ENCODE peak calls at places on chromosome 20, in six cellular contexts. H is kidney glomerular epithelial cell, J is tibial artery, T is HCEC 1CT, W is NCI-H748 treated with DMSO at 0.1 percent for 48 hours, C is T-helper 2 cell. Q is an unnamed sample.

GRCh38 chr20:44070139-44070900 is 116.7 kb downstream of the JPH2 start:
- DNase-seq in J (peak), C (peak), W (no peak), T (no peak), H (no peak), Q (peak)

GRCh38 chr20:13700761-13701160 is 62.0 kb upstream of the TASP1 start:
- DNase-seq in H (no peak), C (no peak), W (no peak), T (no peak), J (no peak), Q (no peak)

GRCh38 chr20:32806356-32806755 is 13.4 kb upstream of the MAPRE1 start:
- DNase-seq in J (no peak), T (no peak), W (no peak), C (no peak), H (no peak), Q (no peak)

GRCh38 chr20:25239387-25240370 is 8.2 kb upstream of the PYGB start:
- DNase-seq in J (no peak), H (peak), C (no peak), T (no peak), W (no peak), Q (no peak)

GRCh38 chr20:1189827-1190226 is 5.0 kb upstream of the TMEM74B start:
- DNase-seq in H (no peak), C (no peak), J (no peak), W (no peak), T (no peak), Q (no peak)

GRCh38 chr20:53162251-53162835 is 190.2 kb downstream of the TSHZ2 start:
- DNase-seq in W (peak), H (peak), T (no peak), J (peak), C (no peak), Q (no peak)

GRCh38 chr20:31494131-31494530 is 19.0 kb downstream of the REM1 start:
- DNase-seq in C (no peak), H (no peak), W (no peak), T (peak), J (no peak), Q (no peak)

GRCh38 chr20:23090147-23090546 is 4.0 kb upstream of the CD93 start:
- DNase-seq in J (no peak), H (no peak), W (no peak), T (no peak), C (no peak), Q (no peak)

GRCh38 chr20:24478584-24478983 is 9.2 kb downstream of the SYNDIG1 start:
- DNase-seq in W (no peak), T (no peak), C (no peak), H (no peak), J (no peak), Q (no peak)

GRCh38 chr20:47809561-47809960 is 24.3 kb upstream of the SULF2 start:
- DNase-seq in W (no peak), T (no peak), C (no peak), H (no peak), J (no peak), Q (no peak)

GRCh38 chr20:52943185-52943841 is 28.8 kb upstream of the TSHZ2 start:
- DNase-seq in W (no peak), C (no peak), J (no peak), H (peak), T (no peak), Q (no peak)

GRCh38 chr20:45752747-45753146 is 30.6 kb downstream of the SPINT4 start:
- DNase-seq in C (no peak), H (no peak), T (no peak), W (no peak), J (no peak), Q (peak)

GRCh38 chr20:16488086-16488485 is 85.2 kb downstream of the KIF16B start:
- DNase-seq in C (no peak), T (no peak), J (no peak), W (no peak), H (no peak), Q (no peak)

GRCh38 chr20:35743693-35744491 is 1.8 kb upstream of the RBM39 start:
- DNase-seq in T (no peak), W (no peak), H (no peak), C (no peak), J (no peak), Q (no peak)

GRCh38 chr20:17609978-17610377 is 40.1 kb downstream of the DSTN start:
- DNase-seq in J (peak), T (no peak), H (no peak), C (no peak), W (no peak), Q (no peak)

GRCh38 chr20:51132286-51132810 is 109.4 kb upstream of the KCNG1 start:
- DNase-seq in W (no peak), H (no peak), T (peak), J (no peak), C (no peak), Q (no peak)

GRCh38 chr20:1062334-1063015 is 55.9 kb upstream of the PSMF1 start:
- DNase-seq in H (no peak), T (no peak), C (no peak), J (no peak), W (no peak), Q (no peak)

GRCh38 chr20:61933951-61934715 is 131.5 kb downstream of the TAF4 start:
- DNase-seq in T (no peak), J (peak), C (no peak), W (no peak), H (no peak), Q (peak)

GRCh38 chr20:20367681-20368413 is at the start of gene INSM1:
- DNase-seq in T (no peak), W (peak), C (no peak), H (no peak), J (no peak), Q (no peak)

Q was measured in stimulated activated naive CD8-positive, alpha-beta T cell treated with anti-CD3 and anti-CD28 coated beads, Interleukin-15, amount 100 ng/mL, for 72 hours.